ENCODE peak calls at places on chromosomes 11 and 22, in eight cellular contexts. J is sigmoid colon, P is GM10248, W is fibroblast of lung, E is H9, A is AG09309, H is foreskin fibroblast, U is ovary. S is an unnamed sample.
A peak's percentile ranks its signal among the peaks of the same experiment; 100 is the strongest.

GRCh38 chr11:27427183-27427980 is 45.2 kb downstream of the LGR4 start:
- DNase-seq in U (no peak), A (no peak), E (no peak), P (no peak), H (no peak), W (peak; percentile 78), J (no peak), S (no peak)

GRCh38 chr11:88411265-88411664 is 73.7 kb upstream of the CTSC start:
- DNase-seq in J (no peak), A (peak; percentile 61), W (peak; percentile 95), U (no peak), E (no peak), P (no peak), H (peak; percentile 69), S (no peak)

GRCh38 chr11:17743026-17743807 is 8.6 kb downstream of the KCNC1 start:
- DNase-seq in J (no peak), U (no peak), A (no peak), H (no peak), W (no peak), E (no peak), P (no peak), S (no peak)

GRCh38 chr11:126824035-126824607 is 176.4 kb downstream of the KIRREL3 start:
- DNase-seq in E (peak; percentile 56), W (no peak), P (no peak), J (no peak), U (no peak), H (no peak), A (no peak), S (no peak)

GRCh38 chr11:17609536-17610401 is 62.7 kb downstream of the OTOG start:
- DNase-seq in A (no peak), H (no peak), U (no peak), E (no peak), J (no peak), P (no peak), W (no peak), S (no peak)

GRCh38 chr22:40415531-40416266 is 45.3 kb downstream of the SGSM3 start:
- DNase-seq in H (no peak), E (no peak), U (no peak), J (no peak), W (no peak), P (peak; percentile 65), A (no peak), S (peak; percentile 71)

GRCh38 chr22:24181088-24181995 is at the start of gene SUSD2:
- DNase-seq in H (no peak), E (peak; percentile 71), P (no peak), U (no peak), W (no peak), J (no peak), A (no peak), S (no peak)

GRCh38 chr22:47091241-47091691 is 328.8 kb downstream of the TBC1D22A start:
- DNase-seq in A (no peak), H (no peak), P (no peak), W (peak; percentile 14), E (no peak), J (no peak), U (no peak), S (no peak)

GRCh38 chr11:43397251-43397650 is 38.5 kb downstream of the TTC17 start:
- DNase-seq in J (no peak), A (no peak), U (no peak), E (no peak), W (no peak), P (no peak), H (no peak), S (no peak)

GRCh38 chr22:50694766-50695420 is 22.3 kb downstream of the SHANK3 start:
- DNase-seq in J (peak; percentile 56), H (no peak), W (no peak), E (no peak), U (no peak), A (no peak), P (no peak), S (no peak)

GRCh38 chr22:32660292-32660691 is 141.2 kb upstream of the TIMP3 start:
- DNase-seq in P (peak; percentile 71), J (peak; percentile 84), U (peak; percentile 33), A (no peak), H (peak; percentile 37), E (peak; percentile 78), W (peak; percentile 62), S (peak; percentile 67)

GRCh38 chr11:41031571-41032060 is 427.8 kb downstream of the LRRC4C start:
- DNase-seq in A (no peak), P (no peak), U (no peak), W (no peak), E (no peak), J (no peak), H (no peak), S (no peak)

GRCh38 chr11:32141886-32142546 is 51.1 kb downstream of the RCN1 start:
- DNase-seq in A (no peak), H (no peak), U (no peak), W (no peak), P (no peak), J (no peak), E (no peak), S (no peak)

GRCh38 chr11:2798951-2799761 is 86.4 kb downstream of the CDKN1C start:
- DNase-seq in H (no peak), P (no peak), A (no peak), W (peak; percentile 41), U (peak; percentile 6), E (peak; percentile 17), J (no peak), S (no peak)

GRCh38 chr22:30159561-30160353 is 79.5 kb downstream of the HORMAD2 start:
- DNase-seq in U (peak; percentile 17), J (no peak), H (peak; percentile 58), W (peak; percentile 82), E (no peak), P (no peak), A (peak; percentile 23), S (no peak)

GRCh38 chr22:45231293-45231692 is 9.4 kb downstream of the KIAA0930 start:
- DNase-seq in U (no peak), E (no peak), W (no peak), A (no peak), J (no peak), H (no peak), P (no peak), S (no peak)

GRCh38 chr11:93986716-93987115 is 34.4 kb upstream of the HEPHL1 start:
- DNase-seq in H (no peak), A (peak; percentile 8), U (no peak), E (no peak), P (no peak), W (peak; percentile 50), J (no peak), S (no peak)

GRCh38 chr11:128061321-128061871 is 526.0 kb downstream of the ETS1 start:
- DNase-seq in P (no peak), E (no peak), J (no peak), W (peak; percentile 98), H (no peak), U (no peak), A (no peak), S (no peak)

GRCh38 chr11:65851083-65851579 is 6.8 kb downstream of the CFL1 start:
- DNase-seq in E (peak; percentile 84), W (no peak), H (no peak), J (no peak), U (no peak), P (no peak), A (no peak), S (no peak)

GRCh38 chr22:42716221-42716620 is 4.4 kb downstream of the A4GALT start:
- DNase-seq in H (no peak), W (no peak), P (no peak), A (no peak), J (no peak), U (no peak), E (no peak), S (peak; percentile 49)
- TF ChIP-seq CTCF in H (no peak), W (no peak), P (no peak), A (no peak), J (no peak), U (no peak), E (no peak), S (no peak)

GRCh38 chr11:11806074-11806473 is 35.7 kb upstream of the USP47 start:
- DNase-seq in E (no peak), U (no peak), J (no peak), H (no peak), W (no peak), P (no peak), A (no peak), S (no peak)
- TF ChIP-seq CTCF in E (no peak), U (no peak), J (no peak), H (no peak), W (no peak), P (no peak), A (no peak), S (no peak)

GRCh38 chr11:15875934-15876333 is 480.4 kb downstream of the SOX6 start:
- DNase-seq in H (no peak), E (no peak), J (no peak), A (no peak), W (no peak), P (no peak), U (no peak), S (no peak)

GRCh38 chr11:15871904-15872303 is 484.4 kb downstream of the SOX6 start:
- DNase-seq in W (no peak), A (no peak), H (no peak), U (no peak), E (no peak), P (no peak), J (no peak), S (no peak)

GRCh38 chr11:15874699-15875098 is 481.6 kb downstream of the SOX6 start:
- DNase-seq in U (no peak), W (no peak), J (no peak), E (no peak), A (no peak), P (no peak), H (no peak), S (no peak)

GRCh38 chr11:15875393-15875792 is 481.0 kb downstream of the SOX6 start:
- DNase-seq in P (no peak), U (no peak), E (no peak), J (no peak), H (no peak), A (no peak), W (no peak), S (no peak)

DNA sequence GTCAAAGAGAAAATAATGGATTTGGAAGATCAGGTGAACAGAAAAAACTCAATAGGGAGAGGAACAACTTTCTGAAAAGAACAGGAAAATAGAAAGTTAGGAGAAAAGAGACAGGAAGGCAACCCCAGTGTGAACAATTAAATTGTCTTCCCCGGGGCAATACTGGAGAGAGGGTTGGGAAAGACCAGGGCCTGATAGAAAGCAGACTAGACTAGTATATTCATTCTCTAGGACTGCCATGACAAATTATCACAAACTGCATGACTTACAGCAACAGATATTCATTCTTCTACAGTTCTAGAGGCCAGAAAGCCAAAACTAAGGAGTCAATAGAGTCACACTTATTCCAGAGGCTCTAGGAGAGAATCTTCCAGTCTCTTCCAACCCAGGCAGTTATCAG is 482.8 kb downstream of the SOX6 start:
- DNase-seq in P (no peak), H (no peak), U (no peak), J (no peak), A (no peak), E (no peak), W (no peak), S (no peak)
- TF ChIP-seq CTCF in P (no peak), H (no peak), U (no peak), J (no peak), A (no peak), E (no peak), W (no peak), S (no peak)

DNA sequence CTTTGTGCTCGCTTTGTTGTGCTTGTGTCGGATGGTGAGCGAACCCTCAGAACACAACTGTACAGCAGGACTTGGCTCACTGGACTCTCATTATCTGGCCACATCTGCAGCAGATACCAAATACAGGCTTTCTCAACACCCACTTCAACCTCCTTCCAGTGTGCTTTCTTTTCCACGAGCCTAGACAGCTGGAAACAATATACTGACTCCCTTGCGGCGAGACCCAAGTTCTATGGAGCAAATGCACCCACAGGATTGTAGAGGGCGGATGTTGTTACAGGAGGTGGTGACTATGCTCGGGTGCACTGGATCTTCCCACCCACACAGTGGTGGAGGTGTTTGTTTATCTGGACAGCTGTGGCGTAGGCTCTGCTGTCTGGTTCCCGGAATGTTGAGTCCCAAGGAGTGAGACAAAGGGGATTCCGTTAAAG is 204.3 kb downstream of the TENM4 start:
- DNase-seq in U (no peak), P (no peak), A (peak; percentile 91), J (no peak), H (peak; percentile 92), W (peak; percentile 99), E (no peak), S (no peak)
- TF ChIP-seq CTCF in U (no peak), P (no peak), A (no peak), J (no peak), H (no peak), W (no peak), E (no peak), S (no peak)

S was measured in GM20000.